ENCODE peak calls at places on chromosomes 3 and 15, in seven cellular contexts. G is T follicular helper cell; H is B cell; J is mucosa of descending colon; P is RPMI8226; M is smooth muscle cell of the brain vasculature; T is CD8-positive, alpha-beta T cell. E is an unnamed sample.
A peak's percentile ranks its signal among the peaks of the same experiment; 100 is the strongest.

GRCh38 chr3:66633564-66633963 is 132.7 kb upstream of the LRIG1 start:
- DNase-seq in G (no peak), H (no peak), J (no peak), P (no peak), M (no peak), T (no peak), E (no peak)

GRCh38 chr15:45391746-45392711 is 13.7 kb upstream of the GATM start:
- DNase-seq in G (no peak), H (peak; percentile 76), J (no peak), P (peak; percentile 33), M (no peak), T (no peak), E (no peak)

GRCh38 chr3:156551746-156552145 is 3.2 kb downstream of the SSR3 start:
- DNase-seq in G (no peak), H (no peak), J (no peak), P (no peak), M (no peak), T (no peak), E (no peak)

GRCh38 chr15:64536244-64536836 is 76.0 kb downstream of the ZNF609 start:
- DNase-seq in G (no peak), H (no peak), J (no peak), P (no peak), M (peak; percentile 65), T (no peak), E (no peak)

GRCh38 chr15:36738817-36739216 is 159.4 kb downstream of the CDIN1 start:
- DNase-seq in G (no peak), H (no peak), J (no peak), P (no peak), M (no peak), T (no peak), E (no peak)

GRCh38 chr3:4976109-4976508 is 3.1 kb upstream of the BHLHE40 start:
- DNase-seq in G (no peak), H (peak; percentile 45), J (peak; percentile 63), P (peak; percentile 27), M (no peak), T (no peak), E (peak; percentile 51)

GRCh38 chr3:187327827-187328226 is 36.3 kb upstream of the MASP1 start:
- DNase-seq in G (no peak), H (no peak), J (no peak), P (no peak), M (no peak), T (no peak), E (no peak)

GRCh38 chr15:25679492-25679891 is 183.6 kb downstream of the ATP10A start:
- DNase-seq in G (no peak), H (no peak), J (no peak), P (no peak), M (no peak), T (no peak), E (no peak)

GRCh38 chr15:68536331-68537095 is 42.3 kb upstream of the CORO2B start:
- DNase-seq in G (no peak), H (no peak), J (no peak), P (no peak), M (no peak), T (no peak), E (no peak)

GRCh38 chr3:16486951-16487480 is 26.5 kb downstream of the RFTN1 start:
- DNase-seq in G (no peak), H (no peak), J (no peak), P (no peak), M (no peak), T (no peak), E (no peak)

GRCh38 chr3:179181993-179182551 is 33.9 kb downstream of the PIK3CA start:
- DNase-seq in G (no peak), H (no peak), J (no peak), P (no peak), M (no peak), T (no peak), E (no peak)

GRCh38 chr3:56347219-56347871 is 120.9 kb downstream of the ERC2 start:
- DNase-seq in G (no peak), H (no peak), J (no peak), P (peak; percentile 48), M (no peak), T (no peak), E (no peak)

GRCh38 chr3:11651900-11652299 is 8.2 kb upstream of the VGLL4 start:
- DNase-seq in G (no peak), H (peak; percentile 59), J (no peak), P (no peak), M (no peak), T (no peak), E (peak; percentile 46)

GRCh38 chr15:84586641-84587160 is 14.1 kb upstream of the ZSCAN2 start:
- DNase-seq in G (no peak), H (no peak), J (no peak), P (no peak), M (no peak), T (no peak), E (no peak)

GRCh38 chr3:190701096-190701532 is 161.4 kb downstream of the GMNC start:
- DNase-seq in G (no peak), H (peak; percentile 10), J (no peak), P (peak; percentile 23), M (no peak), T (no peak), E (peak; percentile 59)

GRCh38 chr3:106485202-106485601 is 616.4 kb upstream of the CBLB start:
- DNase-seq in G (no peak), H (no peak), J (no peak), P (no peak), M (no peak), T (no peak), E (no peak)

GRCh38 chr3:177201707-177202397 is 4.6 kb upstream of the TBL1XR1 start:
- DNase-seq in G (peak; percentile 28), H (peak; percentile 50), J (no peak), P (peak; percentile 63), M (no peak), T (peak; percentile 54), E (peak; percentile 65)

GRCh38 chr15:63291507-63291906 is 14.1 kb downstream of the APH1B start:
- DNase-seq in G (no peak), H (no peak), J (no peak), P (no peak), M (peak; percentile 76), T (no peak), E (no peak)

GRCh38 chr3:71984843-71985594 is 200.1 kb upstream of the PROK2 start:
- DNase-seq in G (no peak), H (peak; percentile 24), J (no peak), P (no peak), M (no peak), T (no peak), E (no peak)

GRCh38 chr3:149095487-149095886 is 9.2 kb upstream of the HLTF start:
- DNase-seq in G (no peak), H (peak; percentile 25), J (no peak), P (no peak), M (no peak), T (no peak), E (no peak)

GRCh38 chr3:160796813-160797164 is 40.8 kb downstream of the PPM1L start:
- DNase-seq in G (no peak), H (no peak), J (no peak), P (no peak), M (no peak), T (no peak), E (peak; percentile 81)

GRCh38 chr3:10173926-10174435 is 9.3 kb downstream of the IRAK2 start:
- DNase-seq in G (no peak), H (no peak), J (no peak), P (no peak), M (peak; percentile 77), T (no peak), E (no peak)

GRCh38 chr3:14880486-14881179 is 61.9 kb downstream of the FGD5 start:
- DNase-seq in G (no peak), H (no peak), J (no peak), P (no peak), M (no peak), T (no peak), E (no peak)

GRCh38 chr15:69132935-69133861 is 27.2 kb upstream of the GLCE start:
- DNase-seq in G (no peak), H (no peak), J (no peak), P (peak; percentile 57), M (no peak), T (no peak), E (peak; percentile 79)